ENCODE peak calls at places on chromosomes 16 and 17, in nine cellular contexts. X is D721Med; Q is pancreas; G is astrocyte of the spinal cord; W is activated CD8-positive, alpha-beta T cell treated with anti-CD3 and anti-CD28 coated beads for 36 hours; A is heart left ventricle; E is AG09309; P is brain microvascular endothelial cell; U is HepG2. S is an unnamed sample.

GRCh38 chr17:66268247-66268927 is 34.0 kb upstream of the PRKCA start:
- DNase-seq in W (no peak), X (no peak), A (no peak), P (peak; percentile 48), U (no peak), Q (no peak), E (no peak), G (peak; percentile 80), S (no peak)

GRCh38 chr17:66397486-66397885 is 95.1 kb downstream of the PRKCA start:
- DNase-seq in E (no peak), P (no peak), A (no peak), W (peak; percentile 54), X (no peak), U (no peak), Q (no peak), G (no peak), S (no peak)

GRCh38 chr16:66970775-66971725 is 10.0 kb downstream of the CES3 start:
- DNase-seq in E (no peak), W (peak; percentile 27), U (no peak), X (no peak), P (peak; percentile 48), A (no peak), G (peak; percentile 35), Q (no peak), S (no peak)

GRCh38 chr17:9252525-9252924 is 231.2 kb downstream of the NTN1 start:
- DNase-seq in Q (no peak), E (no peak), G (no peak), X (no peak), P (no peak), A (no peak), U (no peak), W (peak; percentile 57), S (no peak)

GRCh38 chr16:81779540-81780320 is 639 bp downstream of the PLCG2 start:
- DNase-seq in E (no peak), P (no peak), A (peak; percentile 39), U (no peak), X (no peak), W (peak; percentile 19), Q (peak; percentile 67), G (no peak), S (no peak)

GRCh38 chr16:68564367-68564985 is 25.4 kb downstream of the ZFP90 start:
- DNase-seq in A (no peak), W (no peak), E (no peak), X (no peak), U (no peak), P (no peak), Q (no peak), G (peak; percentile 12), S (no peak)

GRCh38 chr17:80961516-80961915 is 30.1 kb upstream of the CHMP6 start:
- DNase-seq in X (no peak), Q (no peak), A (no peak), P (no peak), U (no peak), E (no peak), W (no peak), G (no peak), S (no peak)

GRCh38 chr17:31581022-31581483 is 189.6 kb downstream of the RAB11FIP4 start:
- DNase-seq in W (no peak), P (peak; percentile 43), Q (peak; percentile 76), U (no peak), E (no peak), G (peak; percentile 94), A (peak; percentile 82), X (no peak), S (no peak)

GRCh38 chr16:61323456-61323855 is 712.8 kb downstream of the CDH8 start:
- DNase-seq in U (peak; percentile 3), P (peak; percentile 48), W (no peak), E (no peak), A (no peak), Q (no peak), X (no peak), G (no peak), S (no peak)

GRCh38 chr17:48483004-48483403 is 47.8 kb downstream of the HOXB1 start:
- DNase-seq in A (no peak), P (no peak), G (no peak), X (no peak), Q (no peak), W (no peak), U (no peak), E (no peak), S (no peak)

GRCh38 chr17:45889579-45889978 is 4.8 kb upstream of the MAPT start:
- DNase-seq in P (no peak), G (no peak), W (no peak), E (no peak), X (no peak), Q (no peak), A (no peak), U (no peak), S (no peak)

GRCh38 chr16:53417011-53417410 is 17.3 kb upstream of the RBL2 start:
- DNase-seq in X (no peak), U (no peak), W (no peak), P (no peak), E (peak; percentile 62), Q (no peak), G (peak; percentile 6), A (no peak), S (no peak)

GRCh38 chr17:40483679-40484078 is 17.7 kb downstream of the TNS4 start:
- DNase-seq in W (no peak), Q (no peak), X (no peak), G (no peak), A (no peak), U (no peak), P (no peak), E (no peak), S (no peak)

GRCh38 chr16:30600215-30600614 is 10.0 kb downstream of the ZNF689 start:
- DNase-seq in X (no peak), P (no peak), U (no peak), G (no peak), Q (no peak), W (no peak), A (no peak), E (no peak), S (no peak)

GRCh38 chr16:88416686-88417085 is 33.9 kb downstream of the ZNF469 start:
- DNase-seq in P (no peak), A (no peak), Q (no peak), E (no peak), G (no peak), X (no peak), W (no peak), U (no peak), S (no peak)

GRCh38 chr16:9091867-9092281 is 430 bp downstream of the HAPSTR1 start:
- DNase-seq in X (no peak), G (peak; percentile 30), E (no peak), A (peak; percentile 51), W (peak; percentile 58), Q (no peak), U (no peak), P (peak; percentile 21), S (peak; percentile 86)

GRCh38 chr16:52545157-52545543 is 1.8 kb downstream of the TOX3 start:
- DNase-seq in E (no peak), W (no peak), G (peak; percentile 2), X (no peak), Q (no peak), A (no peak), P (no peak), U (no peak), S (no peak)

GRCh38 chr17:73644145-73645049 is at the start of gene SDK2:
- DNase-seq in A (peak; percentile 48), X (no peak), E (no peak), G (peak; percentile 7), U (no peak), Q (peak; percentile 64), W (no peak), P (no peak), S (no peak)

GRCh38 chr16:56748826-56749225 is 18.9 kb downstream of the NUP93 start:
- DNase-seq in A (no peak), G (no peak), W (no peak), U (no peak), P (no peak), Q (no peak), E (no peak), X (no peak), S (no peak)

DNA sequence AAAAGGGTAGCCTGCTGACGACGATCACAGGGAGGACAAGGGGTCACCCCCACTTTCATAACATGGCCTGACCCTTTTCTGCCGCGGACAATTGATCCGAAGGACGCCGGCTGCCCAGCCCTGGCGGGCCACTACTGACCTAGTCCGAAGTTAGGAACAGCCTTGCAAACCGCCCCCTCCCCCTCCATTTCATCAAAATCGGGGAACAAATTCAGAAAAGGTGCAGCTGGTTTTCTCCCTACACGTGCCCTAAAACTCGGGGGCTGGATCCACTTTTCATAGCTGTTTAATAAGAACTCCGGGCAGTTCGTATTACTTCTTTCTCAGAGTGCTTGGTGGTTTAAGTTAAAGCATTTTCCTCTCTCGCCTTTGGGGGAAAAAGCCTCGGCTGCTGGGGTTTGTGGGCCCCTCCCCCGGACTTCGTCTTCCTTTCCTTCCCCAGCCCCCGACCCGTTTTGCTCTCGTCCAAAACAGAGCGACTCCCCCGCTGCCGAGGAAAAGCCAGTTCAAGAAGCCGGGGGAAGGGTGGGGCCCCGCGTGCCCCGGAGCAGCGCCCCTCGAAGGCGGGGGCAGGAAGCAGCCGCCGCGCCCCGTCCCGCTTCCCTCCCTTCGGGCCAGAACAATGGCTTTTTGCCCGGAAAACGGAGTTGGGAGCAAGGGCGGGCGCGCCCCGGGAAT is 643 bp upstream of the CBX2 start:
- DNase-seq in A (peak; percentile 82), P (peak; percentile 9), X (no peak), E (no peak), U (peak; percentile 46), G (no peak), W (peak; percentile 54), Q (peak; percentile 74), S (peak; percentile 88)
- TF ChIP-seq CTCF in A (no peak), P (peak; percentile 28), X (peak; percentile 32), E (peak; percentile 14), U (peak; percentile 72), G (peak; percentile 36), W (no peak), Q (no peak), S (peak; percentile 50)

GRCh38 chr17:33647976-33648375 is 354.9 kb upstream of the ASIC2 start:
- DNase-seq in A (no peak), E (no peak), G (no peak), P (peak; percentile 16), W (peak; percentile 9), X (no peak), Q (no peak), U (no peak), S (no peak)
- TF ChIP-seq CTCF in A (peak; percentile 35), E (no peak), G (peak; percentile 4), P (peak; percentile 13), W (peak; percentile 24), X (peak; percentile 51), Q (no peak), U (peak; percentile 58), S (no peak)

DNA sequence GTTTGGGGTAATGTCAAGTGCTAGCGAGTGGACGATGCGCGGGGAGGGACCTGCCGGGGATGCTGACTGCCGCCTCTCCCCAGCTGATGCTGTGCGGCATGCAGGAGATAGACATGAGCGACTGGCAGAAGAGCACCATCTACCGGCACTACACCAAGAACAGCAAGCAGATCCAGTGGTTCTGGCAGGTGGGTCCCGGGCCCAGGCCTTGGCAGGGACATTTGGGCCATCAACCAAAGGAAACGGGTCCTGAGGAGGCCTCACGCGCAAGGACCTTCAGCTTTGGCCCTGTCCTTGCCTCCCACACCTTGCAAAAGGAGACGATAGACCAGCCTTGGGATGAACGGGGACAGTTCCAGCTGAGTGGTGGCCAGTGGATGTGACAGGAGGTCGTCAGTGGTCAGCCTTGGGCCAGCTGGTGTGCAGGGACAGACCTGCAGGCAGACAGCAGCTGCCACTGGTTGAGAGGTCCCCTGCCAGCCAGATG is 13.6 kb upstream of the CLEC18A start:
- DNase-seq in Q (no peak), P (no peak), A (no peak), G (no peak), X (no peak), W (no peak), E (no peak), U (peak; percentile 50), S (no peak)
- TF ChIP-seq CTCF in Q (no peak), P (peak; percentile 61), A (no peak), G (peak; percentile 39), X (peak; percentile 15), W (no peak), E (peak; percentile 41), U (peak; percentile 73), S (peak; percentile 41)

GRCh38 chr16:24731722-24732419 is 2.4 kb downstream of the TNRC6A start:
- DNase-seq in E (no peak), G (no peak), A (peak; percentile 67), X (no peak), W (no peak), P (no peak), Q (peak; percentile 61), U (peak; percentile 83), S (no peak)
- TF ChIP-seq CTCF in E (no peak), G (no peak), A (no peak), X (no peak), W (no peak), P (no peak), Q (no peak), U (no peak), S (no peak)